ENCODE peak calls at places on chromosomes 2 and 18, in ten cellular contexts. T, J, Y, N, K, P, C, O, I and R are unnamed samples.
A peak's percentile ranks its signal among the peaks of the same experiment; 100 is the strongest.

GRCh38 chr2:46164581-46165301 is 132.5 kb upstream of the EPAS1 start:
- DNase-seq in T (no peak), J (peak; percentile 99), Y (no peak), N (no peak), K (no peak), P (no peak), C (no peak), O (peak; percentile 95), I (peak; percentile 74), R (peak; percentile 94)

GRCh38 chr2:228681426-228681825 is 499.9 kb upstream of the SPHKAP start:
- DNase-seq in T (no peak), J (peak; percentile 73), Y (no peak), N (no peak), K (no peak), P (peak; percentile 71), C (no peak), O (no peak), I (no peak), R (peak; percentile 67)

GRCh38 chr18:11993264-11993916 is 12.1 kb downstream of the IMPA2 start:
- DNase-seq in T (no peak), J (no peak), Y (no peak), N (peak; percentile 44), K (no peak), P (no peak), C (no peak), O (no peak), I (no peak), R (no peak)

GRCh38 chr2:240655931-240656886 is 26.5 kb downstream of the AQP12B start:
- DNase-seq in T (no peak), J (peak; percentile 14), Y (no peak), N (no peak), K (peak; percentile 69), P (no peak), C (no peak), O (no peak), I (peak; percentile 22), R (no peak)

GRCh38 chr18:54813305-54813704 is 15.0 kb upstream of the RAB27B start:
- DNase-seq in T (no peak), J (no peak), Y (no peak), N (no peak), K (no peak), P (no peak), C (no peak), O (no peak), I (no peak), R (no peak)

GRCh38 chr2:230715201-230715600 is 2.6 kb downstream of the CAB39 start:
- DNase-seq in T (no peak), J (peak; percentile 46), Y (no peak), N (no peak), K (no peak), P (no peak), C (no peak), O (no peak), I (no peak), R (no peak)

GRCh38 chr18:39701839-39702238 is 2136.2 kb upstream of the CELF4 start:
- DNase-seq in T (no peak), J (peak; percentile 25), Y (no peak), N (no peak), K (no peak), P (no peak), C (no peak), O (no peak), I (no peak), R (no peak)

GRCh38 chr2:128788636-128789220 is 470.1 kb upstream of the HS6ST1 start:
- DNase-seq in T (no peak), J (no peak), Y (no peak), N (no peak), K (no peak), P (no peak), C (no peak), O (no peak), I (no peak), R (no peak)

GRCh38 chr2:177799531-177799930 is 273.0 kb downstream of the PDE11A start:
- DNase-seq in T (no peak), J (peak; percentile 46), Y (peak; percentile 34), N (no peak), K (peak; percentile 24), P (peak; percentile 55), C (no peak), O (no peak), I (no peak), R (peak; percentile 54)

GRCh38 chr18:35089918-35090550 is 48.8 kb downstream of the MAPRE2 start:
- DNase-seq in T (no peak), J (no peak), Y (no peak), N (no peak), K (no peak), P (no peak), C (no peak), O (no peak), I (no peak), R (no peak)

GRCh38 chr2:46909771-46910419 is 5.7 kb downstream of the MCFD2 start:
- DNase-seq in T (no peak), J (peak; percentile 85), Y (peak; percentile 69), N (no peak), K (peak; percentile 80), P (peak; percentile 14), C (no peak), O (no peak), I (no peak), R (peak; percentile 90)

GRCh38 chr18:26317353-26317865 is 91.2 kb downstream of the TAF4B start:
- DNase-seq in T (no peak), J (peak; percentile 21), Y (no peak), N (no peak), K (no peak), P (no peak), C (no peak), O (no peak), I (no peak), R (peak; percentile 70)

GRCh38 chr2:6423131-6423530 is 442.6 kb downstream of the CMPK2 start:
- DNase-seq in T (no peak), J (peak; percentile 1), Y (no peak), N (no peak), K (peak; percentile 12), P (peak; percentile 44), C (no peak), O (no peak), I (no peak), R (peak; percentile 14)

GRCh38 chr2:224039080-224039769 is at the start of gene SERPINE2:
- DNase-seq in T (peak; percentile 76), J (peak; percentile 55), Y (peak; percentile 77), N (no peak), K (peak; percentile 36), P (peak; percentile 89), C (no peak), O (peak; percentile 43), I (no peak), R (peak; percentile 64)

GRCh38 chr2:148718039-148718438 is 73.5 kb downstream of the EPC2 start:
- DNase-seq in T (no peak), J (no peak), Y (no peak), N (no peak), K (no peak), P (no peak), C (no peak), O (no peak), I (no peak), R (no peak)

GRCh38 chr2:35973132-35973736 is 382.3 kb upstream of the CRIM1 start:
- DNase-seq in T (no peak), J (peak; percentile 1), Y (peak; percentile 34), N (no peak), K (peak; percentile 36), P (peak; percentile 56), C (no peak), O (no peak), I (no peak), R (peak; percentile 51)

GRCh38 chr18:4101009-4101408 is 354.1 kb downstream of the DLGAP1 start:
- DNase-seq in T (no peak), J (no peak), Y (no peak), N (no peak), K (peak; percentile 62), P (no peak), C (no peak), O (no peak), I (no peak), R (no peak)
- TF ChIP-seq CTCF in T (no peak), J (no peak), Y (no peak), N (no peak), K (no peak), P (no peak), C (no peak), O (no peak), I (no peak), R (no peak)

DNA sequence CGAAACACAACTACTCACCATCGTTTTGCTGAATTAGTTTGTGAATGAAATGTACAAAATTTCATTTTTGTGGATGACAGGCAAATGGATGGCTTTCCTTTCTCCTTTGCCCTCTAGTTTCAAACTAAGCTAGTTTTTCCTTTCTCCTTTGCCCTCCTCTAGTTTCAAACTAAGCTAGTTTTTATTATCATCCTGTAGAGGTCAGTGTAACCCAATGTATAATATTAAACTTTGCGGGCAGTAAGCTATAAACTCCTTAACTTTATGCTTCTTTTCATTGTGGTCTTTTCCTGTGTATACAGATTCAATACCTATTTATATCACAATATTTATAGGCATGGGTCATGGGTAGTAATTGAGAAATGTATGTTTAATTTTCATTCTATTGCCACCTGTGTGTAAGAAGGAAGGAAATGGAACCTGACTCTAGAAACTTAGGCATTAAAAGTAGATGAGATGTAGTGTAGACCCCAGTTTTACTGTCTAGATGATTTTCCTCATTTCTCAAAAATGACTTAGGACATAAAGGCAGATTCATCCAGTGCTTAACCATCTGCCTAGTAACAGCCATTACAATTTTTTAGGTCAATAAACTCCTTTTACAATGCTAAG is 58.1 kb downstream of the MAP3K19 start:
- DNase-seq in T (no peak), J (peak; percentile 47), Y (peak; percentile 49), N (no peak), K (peak; percentile 9), P (peak; percentile 49), C (no peak), O (peak; percentile 5), I (no peak), R (peak; percentile 46)
- TF ChIP-seq CTCF in T (peak; percentile 53), J (peak; percentile 40), Y (peak; percentile 54), N (peak; percentile 38), K (peak; percentile 8), P (peak; percentile 61), C (peak; percentile 34), O (peak; percentile 39), I (peak; percentile 19), R (peak; percentile 46)

GRCh38 chr2:103008586-103008985 is 246.8 kb downstream of the TMEM182 start:
- DNase-seq in T (no peak), J (no peak), Y (no peak), N (no peak), K (no peak), P (no peak), C (no peak), O (no peak), I (no peak), R (no peak)
- TF ChIP-seq CTCF in T (no peak), J (no peak), Y (no peak), N (no peak), K (no peak), P (no peak), C (no peak), O (no peak), I (no peak), R (no peak)

DNA sequence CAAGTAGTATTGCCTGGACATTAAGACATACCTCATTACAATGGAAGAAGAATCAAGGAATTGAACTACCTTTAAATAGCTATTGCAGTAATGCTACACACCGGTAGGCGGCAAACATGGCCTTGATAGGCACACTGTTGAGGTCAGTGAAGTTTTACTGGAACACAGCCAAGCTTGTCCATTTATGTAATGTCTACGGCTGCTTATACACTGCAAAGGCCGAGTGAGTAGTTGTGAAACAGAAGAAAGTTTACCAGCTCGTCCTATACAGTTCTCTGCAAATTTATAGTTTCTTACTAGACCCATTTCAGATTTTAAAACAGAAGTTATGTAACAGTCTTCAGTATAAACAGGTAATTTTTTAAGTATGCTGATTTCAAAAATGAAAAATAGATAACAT is 38.8 kb downstream of the PPP4R1 start:
- DNase-seq in T (no peak), J (peak; percentile 97), Y (no peak), N (peak; percentile 66), K (peak; percentile 92), P (peak; percentile 31), C (no peak), O (peak; percentile 73), I (peak; percentile 85), R (peak; percentile 97)
- TF ChIP-seq CTCF in T (peak; percentile 76), J (peak; percentile 94), Y (no peak), N (peak; percentile 84), K (peak; percentile 88), P (peak; percentile 23), C (peak; percentile 86), O (peak; percentile 67), I (peak; percentile 74), R (peak; percentile 86)